ENCODE peak calls at places on chromosomes 1 and 21, in eight cellular contexts. J is stimulated activated CD8-positive, alpha-beta memory T cell treated with anti-CD3 and anti-CD28 coated beads, Interleukin-12 subunit alpha, Interleukin-12 subunit beta, amount 100 ng/mL, for 4 hours; H is stimulated activated CD4-positive, alpha-beta T cell treated with anti-CD3 and anti-CD28 coated beads, Interleukin-15, amount 100 ng/mL, for 1 hour; D is SW480; S is cerebellum; E is nephron progenitor cell; R is ELR; M is brain microvascular endothelial cell. B is an unnamed sample.

GRCh38 chr1:43446881-43447835 is 6.6 kb downstream of the HYI start:
- DNase-seq in J (no peak), H (no peak), D (no peak), S (no peak), E (no peak), R (no peak), M (no peak), B (peak)

GRCh38 chr1:236039736-236040670 is 24.9 kb downstream of the NID1 start:
- DNase-seq in J (no peak), H (no peak), D (no peak), S (no peak), E (no peak), R (no peak), M (peak), B (no peak)

GRCh38 chr1:62240651-62241050 is 46.0 kb downstream of the L1TD1 start:
- DNase-seq in J (no peak), H (no peak), D (no peak), S (no peak), E (no peak), R (no peak), M (no peak), B (no peak)

GRCh38 chr1:245765241-245766000 is 610.6 kb downstream of the KIF26B start:
- DNase-seq in J (no peak), H (no peak), D (no peak), S (peak), E (no peak), R (peak), M (peak), B (no peak)

GRCh38 chr1:41915786-41916571 is 2.7 kb downstream of the HIVEP3 start:
- DNase-seq in J (no peak), H (no peak), D (no peak), S (no peak), E (no peak), R (no peak), M (no peak), B (no peak)

GRCh38 chr1:40392206-40392605 is 18.7 kb downstream of the SMAP2 start:
- DNase-seq in J (no peak), H (no peak), D (no peak), S (no peak), E (no peak), R (peak), M (peak), B (no peak)

GRCh38 chr1:229624521-229624905 is 1.4 kb downstream of the TAF5L start:
- DNase-seq in J (no peak), H (no peak), D (no peak), S (no peak), E (no peak), R (no peak), M (no peak), B (no peak)

GRCh38 chr21:28427356-28428022 is 565.2 kb downstream of the LTN1 start:
- DNase-seq in J (no peak), H (no peak), D (no peak), S (no peak), E (no peak), R (peak), M (no peak), B (no peak)

GRCh38 chr1:153617677-153618076 is 1.6 kb upstream of the S100A14 start:
- DNase-seq in J (peak), H (no peak), D (no peak), S (peak), E (peak), R (peak), M (no peak), B (no peak)

GRCh38 chr1:154198756-154199562 is 7.1 kb upstream of the TPM3 start:
- DNase-seq in J (no peak), H (no peak), D (peak), S (peak), E (peak), R (peak), M (peak), B (no peak)

GRCh38 chr1:240462766-240463410 is 149.1 kb downstream of the GREM2 start:
- DNase-seq in J (no peak), H (no peak), D (no peak), S (no peak), E (no peak), R (no peak), M (peak), B (no peak)

GRCh38 chr1:51790385-51790784 is 88.1 kb downstream of the NRDC start:
- DNase-seq in J (no peak), H (no peak), D (no peak), S (no peak), E (no peak), R (no peak), M (no peak), B (no peak)

GRCh38 chr1:11198851-11199628 is 9.9 kb downstream of the ANGPTL7 start:
- DNase-seq in J (no peak), H (no peak), D (no peak), S (peak), E (no peak), R (no peak), M (no peak), B (no peak)

GRCh38 chr1:197980457-197980856 is 63.3 kb downstream of the LHX9 start:
- DNase-seq in J (no peak), H (no peak), D (no peak), S (no peak), E (no peak), R (no peak), M (no peak), B (no peak)

GRCh38 chr1:202959276-202959620 is 1.1 kb upstream of the ADIPOR1 start:
- DNase-seq in J (no peak), H (no peak), D (peak), S (no peak), E (no peak), R (peak), M (peak), B (no peak)

GRCh38 chr1:21244986-21245687 is 45.1 kb downstream of the ECE1 start:
- DNase-seq in J (no peak), H (no peak), D (no peak), S (no peak), E (no peak), R (no peak), M (no peak), B (no peak)

B was measured in upper lobe of left lung.